ENCODE peak calls at places on chromosomes 5 and 9, in ten cellular contexts. L, C, E, S, I, W, Y, O, H and K are unnamed samples.

GRCh38 chr9:27118916-27119315 is 9.9 kb downstream of the TEK start:
- DNase-seq in H (no peak), W (peak; percentile 77), O (peak; percentile 51), E (no peak), I (no peak), Y (peak; percentile 67), C (peak; percentile 58), L (no peak), S (peak; percentile 29), K (no peak)

GRCh38 chr9:107312651-107313050 is 29.6 kb downstream of the RAD23B start:
- DNase-seq in Y (no peak), S (no peak), H (no peak), E (no peak), C (peak; percentile 79), L (no peak), O (no peak), W (peak; percentile 9), I (no peak), K (no peak)

GRCh38 chr9:4986783-4987182 is 1.7 kb downstream of the JAK2 start:
- DNase-seq in S (no peak), O (no peak), I (no peak), Y (no peak), H (no peak), C (no peak), E (no peak), L (no peak), W (no peak), K (no peak)

GRCh38 chr5:57653636-57654290 is 171.2 kb upstream of the ACTBL2 start:
- DNase-seq in O (no peak), L (no peak), W (no peak), C (no peak), H (no peak), E (no peak), Y (no peak), S (no peak), I (no peak), K (no peak)

GRCh38 chr5:148972958-148973357 is 89.9 kb downstream of the SH3TC2 start:
- DNase-seq in S (peak; percentile 84), L (no peak), Y (peak; percentile 95), H (no peak), O (peak; percentile 94), E (no peak), W (peak; percentile 83), I (no peak), C (peak; percentile 97), K (no peak)

GRCh38 chr5:122180146-122180712 is 50.9 kb downstream of the ZNF474 start:
- DNase-seq in E (no peak), O (no peak), W (no peak), Y (no peak), C (no peak), H (peak; percentile 10), S (no peak), L (no peak), I (no peak), K (peak; percentile 62)

GRCh38 chr5:91443028-91443427 is 59.9 kb upstream of the ARRDC3 start:
- DNase-seq in I (no peak), H (no peak), E (no peak), S (no peak), O (no peak), C (peak; percentile 24), L (no peak), W (peak; percentile 90), Y (peak; percentile 64), K (no peak)

GRCh38 chr5:171955761-171956160 is 50.7 kb downstream of the FBXW11 start:
- DNase-seq in I (no peak), C (no peak), O (no peak), Y (no peak), H (no peak), E (no peak), L (no peak), S (no peak), W (no peak), K (no peak)

GRCh38 chr5:173180331-173180730 is 36.0 kb downstream of the BNIP1 start:
- DNase-seq in H (no peak), O (no peak), W (peak; percentile 9), S (no peak), E (no peak), L (no peak), Y (peak; percentile 26), I (no peak), C (no peak), K (no peak)

GRCh38 chr5:150588495-150588890 is 52.0 kb upstream of the SYNPO start:
- DNase-seq in E (no peak), H (no peak), C (no peak), I (no peak), W (no peak), Y (no peak), S (no peak), O (no peak), L (no peak), K (no peak)

GRCh38 chr5:136811551-136811950 is 446.2 kb upstream of the TRPC7 start:
- DNase-seq in I (no peak), Y (peak; percentile 91), C (peak; percentile 84), W (peak; percentile 93), L (no peak), S (no peak), H (no peak), O (peak; percentile 76), E (no peak), K (no peak)

GRCh38 chr9:108634669-108635462 is 220.9 kb downstream of the ACTL7B start:
- DNase-seq in S (no peak), O (peak; percentile 77), C (no peak), H (no peak), Y (peak; percentile 90), I (no peak), L (no peak), W (peak; percentile 44), E (no peak), K (no peak)

GRCh38 chr9:76866689-76867088 is 39.2 kb downstream of the PRUNE2 start:
- DNase-seq in S (no peak), W (peak; percentile 94), I (no peak), E (peak; percentile 46), Y (peak; percentile 97), L (no peak), O (peak; percentile 68), C (peak; percentile 75), H (no peak), K (no peak)

GRCh38 chr9:1171541-1171940 is 121.4 kb downstream of the DMRT2 start:
- DNase-seq in W (no peak), I (no peak), S (no peak), L (no peak), Y (no peak), O (no peak), E (no peak), H (no peak), C (no peak), K (no peak)

GRCh38 chr9:81022177-81022576 is 667.2 kb downstream of the TLE1 start:
- DNase-seq in C (no peak), H (no peak), L (no peak), O (no peak), W (peak; percentile 55), S (no peak), E (no peak), I (no peak), Y (peak; percentile 3), K (no peak)